ENCODE peak calls at places on chromosomes 12 and 14, in five cellular contexts. K is HCT116, D is HepG2, V is SK-N-SH, R is H1. Z is an unnamed sample.

GRCh38 chr12:1922985-1923384 is 4.5 kb upstream of the CACNA2D4 start:
- DNase-seq in R (no peak), D (no peak), V (no peak), K (no peak), Z (no peak)

GRCh38 chr14:65704850-65705249 is 292.3 kb downstream of the FUT8 start:
- DNase-seq in K (no peak), R (no peak), D (no peak), V (no peak), Z (no peak)

GRCh38 chr14:101707285-101707842 is 54.1 kb upstream of the PPP2R5C start:
- DNase-seq in D (peak), R (peak), V (peak), K (peak), Z (peak)

GRCh38 chr12:29073631-29074239 is 75.3 kb upstream of the FAR2 start:
- DNase-seq in V (peak), D (peak), K (peak), R (no peak), Z (peak)

GRCh38 chr12:23556661-23557060 is 392.8 kb downstream of the SOX5 start:
- DNase-seq in K (no peak), D (no peak), R (no peak), V (no peak), Z (no peak)

GRCh38 chr12:122842505-122843405 is 7.5 kb downstream of the HIP1R start:
- DNase-seq in R (no peak), V (peak), K (no peak), D (no peak), Z (no peak)

GRCh38 chr12:107622005-107622404 is 63.6 kb upstream of the PWP1 start:
- DNase-seq in D (peak), K (peak), R (peak), V (peak), Z (peak)

GRCh38 chr14:64806202-64806861 is 73.4 kb downstream of the SPTB start:
- DNase-seq in V (no peak), R (no peak), D (peak), K (no peak), Z (no peak)

GRCh38 chr12:6205144-6205539 is 4.9 kb downstream of the CD9 start:
- DNase-seq in V (no peak), K (no peak), R (peak), D (no peak), Z (no peak)

GRCh38 chr14:95003099-95003960 is 154.0 kb downstream of the DICER1 start:
- DNase-seq in K (no peak), R (no peak), V (no peak), D (no peak), Z (no peak)

GRCh38 chr14:33062476-33062875 is 123.8 kb downstream of the NPAS3 start:
- DNase-seq in R (no peak), D (no peak), K (no peak), V (no peak), Z (no peak)

GRCh38 chr12:119061208-119061796 is 80.0 kb downstream of the SRRM4 start:
- DNase-seq in D (peak), V (no peak), R (peak), K (no peak), Z (peak)

GRCh38 chr14:90499121-90499520 is 102.3 kb downstream of the CALM1 start:
- DNase-seq in R (no peak), K (no peak), D (no peak), V (peak), Z (no peak)

GRCh38 chr14:105317546-105317945 is 3.0 kb downstream of the PACS2 start:
- DNase-seq in R (no peak), D (no peak), K (no peak), V (peak), Z (peak)

GRCh38 chr14:35390577-35391387 is 13.8 kb downstream of the NFKBIA start:
- DNase-seq in R (no peak), D (no peak), K (no peak), V (no peak), Z (no peak)

GRCh38 chr12:127640181-127640886 is 626.6 kb upstream of the TMEM132C start:
- DNase-seq in R (no peak), V (no peak), D (no peak), K (no peak), Z (no peak)

GRCh38 chr12:90211017-90211416 is 502.4 kb upstream of the ATP2B1 start:
- DNase-seq in R (no peak), D (no peak), K (no peak), V (no peak), Z (no peak)

GRCh38 chr12:19462441-19462840 is 23.1 kb downstream of the AEBP2 start:
- DNase-seq in R (no peak), K (no peak), D (no peak), V (peak), Z (no peak)

GRCh38 chr14:30607156-30607780 is 14.9 kb upstream of the SCFD1 start:
- DNase-seq in V (no peak), K (no peak), R (no peak), D (no peak), Z (no peak)

GRCh38 chr12:26789731-26790644 is 43.0 kb downstream of the ITPR2 start:
- DNase-seq in D (no peak), V (no peak), R (no peak), K (no peak), Z (peak)

GRCh38 chr12:77049767-77050353 is 15.5 kb downstream of the E2F7 start:
- DNase-seq in D (peak), R (no peak), K (peak), V (peak), Z (peak)

GRCh38 chr12:54356951-54357356 is 7.3 kb downstream of the GPR84 start:
- DNase-seq in R (peak), V (no peak), K (no peak), D (no peak), Z (no peak)

GRCh38 chr14:105026033-105026785 is 5.3 kb upstream of the CDCA4 start:
- DNase-seq in R (no peak), D (no peak), K (no peak), V (no peak), Z (no peak)

GRCh38 chr14:96105921-96106441 is 66.8 kb downstream of the C14orf132 start:
- DNase-seq in R (no peak), K (no peak), D (no peak), V (no peak), Z (no peak)

GRCh38 chr12:52010152-52010622 is 3.4 kb downstream of the TAMALIN start:
- DNase-seq in D (peak), R (peak), K (no peak), V (peak), Z (no peak)
- TF ChIP-seq JUND in D (no peak), R (no peak), K (no peak), V (no peak), Z (no peak)

GRCh38 chr14:81625343-81625742 is 91.7 kb upstream of the SEL1L start:
- DNase-seq in K (peak), R (no peak), V (peak), D (peak), Z (peak)
- TF ChIP-seq JUND in K (no peak), R (no peak), V (no peak), D (no peak), Z (no peak)

GRCh38 chr12:70691018-70691672 is 53.9 kb upstream of the PTPRB start:
- DNase-seq in V (no peak), R (no peak), D (no peak), K (no peak), Z (no peak)
- TF ChIP-seq JUND in V (no peak), R (no peak), D (no peak), K (no peak), Z (no peak)

GRCh38 chr12:9760699-9761406 is at the start of gene CD69:
- DNase-seq in K (no peak), V (no peak), R (no peak), D (no peak), Z (peak)
- TF ChIP-seq JUND in K (no peak), V (no peak), R (no peak), D (no peak), Z (no peak)